ENCODE peak calls at places on chromosomes 2 and 18, in nine cellular contexts. S is tibial artery, C is HFFc6, T is SW 1271, E is AG10803, H is suprapubic skin, R is ACHN, V is HCEC 1CT, X is NCI-H1436. Y is an unnamed sample.

GRCh38 chr2:20594048-20594750 is 56.7 kb downstream of the HS1BP3 start:
- DNase-seq in S (peak), C (no peak), T (no peak), E (no peak), H (no peak), R (no peak), V (no peak), X (no peak), Y (no peak)

GRCh38 chr18:70330887-70331286 is 42.0 kb downstream of the SOCS6 start:
- DNase-seq in S (no peak), C (no peak), T (no peak), E (no peak), H (no peak), R (no peak), V (no peak), X (no peak), Y (no peak)

GRCh38 chr2:149994057-149994728 is 406.6 kb upstream of the MMADHC start:
- DNase-seq in S (no peak), C (peak), T (peak), E (peak), H (peak), R (peak), V (peak), X (peak), Y (peak)

GRCh38 chr2:112121682-112122254 is 16.4 kb upstream of the FBLN7 start:
- DNase-seq in S (no peak), C (peak), T (peak), E (peak), H (no peak), R (peak), V (peak), X (peak), Y (peak)

GRCh38 chr2:31137211-31138036 is 816 bp downstream of the GALNT14 start:
- DNase-seq in S (no peak), C (no peak), T (peak), E (no peak), H (no peak), R (peak), V (no peak), X (no peak), Y (no peak)

GRCh38 chr2:46194856-46195255 is 102.4 kb upstream of the EPAS1 start:
- DNase-seq in S (no peak), C (no peak), T (no peak), E (no peak), H (no peak), R (no peak), V (no peak), X (no peak), Y (no peak)

GRCh38 chr2:77228379-77228778 is 293.8 kb downstream of the LRRTM4 start:
- DNase-seq in S (no peak), C (no peak), T (no peak), E (no peak), H (no peak), R (no peak), V (no peak), X (no peak), Y (peak)

GRCh38 chr2:205474746-205475145 is 207.6 kb upstream of the NRP2 start:
- DNase-seq in S (no peak), C (peak), T (no peak), E (peak), H (no peak), R (no peak), V (peak), X (no peak), Y (no peak)

GRCh38 chr2:182593394-182593707 is 122.7 kb upstream of the DNAJC10 start:
- DNase-seq in S (no peak), C (peak), T (no peak), E (peak), H (no peak), R (peak), V (peak), X (no peak), Y (peak)

GRCh38 chr18:67211646-67212045 is 304.9 kb downstream of the DSEL start:
- DNase-seq in S (no peak), C (peak), T (no peak), E (peak), H (no peak), R (no peak), V (no peak), X (no peak), Y (no peak)

GRCh38 chr2:133777607-133778006 is 209.3 kb upstream of the NCKAP5 start:
- DNase-seq in S (no peak), C (peak), T (peak), E (peak), H (no peak), R (no peak), V (no peak), X (no peak), Y (peak)

GRCh38 chr2:184596819-184597411 is 1.4 kb upstream of the ZNF804A start:
- DNase-seq in S (no peak), C (peak), T (peak), E (peak), H (no peak), R (no peak), V (peak), X (no peak), Y (peak)

GRCh38 chr18:741931-742512 is 29.6 kb upstream of the ENOSF1 start:
- DNase-seq in S (no peak), C (peak), T (peak), E (peak), H (no peak), R (peak), V (peak), X (peak), Y (peak)

GRCh38 chr2:235665656-235666239 is 171.9 kb downstream of the AGAP1 start:
- DNase-seq in S (no peak), C (no peak), T (no peak), E (peak), H (no peak), R (peak), V (no peak), X (no peak), Y (no peak)

GRCh38 chr2:232490221-232491138 is 2.8 kb upstream of the ECEL1 start:
- DNase-seq in S (no peak), C (no peak), T (no peak), E (no peak), H (peak), R (no peak), V (no peak), X (no peak), Y (no peak)

GRCh38 chr2:231602874-231603467 is 10.3 kb downstream of the TEX44 start:
- DNase-seq in S (no peak), C (no peak), T (no peak), E (no peak), H (no peak), R (no peak), V (no peak), X (no peak), Y (no peak)